ENCODE peak calls at places on chromosomes 12 and 14, in seven cellular contexts. V is PC-9, Q is HCT116, W is fibroblast of lung, N is body of pancreas, K is BE2C, L is stomach. Y is an unnamed sample. For H3K27me3 and H3K4me1, the result is how much of the 10 kb centered on the place peaks cover.

GRCh38 chr14:78758333-78758732 is 588.2 kb downstream of the NRXN3 start:
- DNase-seq in V (no peak), Q (peak), W (peak), N (no peak), K (peak), L (no peak), Y (no peak)

GRCh38 chr12:6234214-6234613 is 34.0 kb downstream of the CD9 start:
- DNase-seq in V (no peak), Q (no peak), W (no peak), N (no peak), K (no peak), L (no peak), Y (no peak)

GRCh38 chr12:5184159-5184558 is 140.5 kb downstream of the KCNA5 start:
- DNase-seq in V (no peak), Q (no peak), W (no peak), N (no peak), K (no peak), L (no peak), Y (no peak)

GRCh38 chr12:68824597-68825250 is 16.7 kb downstream of the MDM2 start:
- DNase-seq in V (no peak), Q (no peak), W (no peak), N (no peak), K (no peak), L (no peak), Y (no peak)

GRCh38 chr14:80981156-80981555 is 25.7 kb downstream of the TSHR start:
- DNase-seq in V (no peak), Q (no peak), W (no peak), N (no peak), K (no peak), L (no peak), Y (no peak)

GRCh38 chr12:96015672-96016071 is 19.5 kb upstream of the HAL start:
- DNase-seq in V (no peak), Q (no peak), W (peak), N (no peak), K (peak), L (peak), Y (peak)

GRCh38 chr12:46154221-46154975 is 114.4 kb downstream of the SLC38A1 start:
- DNase-seq in V (peak), Q (peak), W (peak), N (no peak), K (peak), L (no peak), Y (no peak)

GRCh38 chr12:46933947-46934346 is 108.2 kb upstream of the SLC38A4 start:
- DNase-seq in V (peak), Q (no peak), W (peak), N (no peak), K (no peak), L (no peak), Y (no peak)

GRCh38 chr12:39341179-39341578 is 101.7 kb downstream of the KIF21A start:
- DNase-seq in V (no peak), Q (no peak), W (peak), N (no peak), K (no peak), L (no peak), Y (no peak)

GRCh38 chr12:63668028-63668799 is at the start of gene DPY19L2:
- DNase-seq in V (peak), Q (no peak), W (peak), N (peak), K (peak), L (peak), Y (no peak)

GRCh38 chr12:88036368-88036965 is 7.3 kb upstream of the C12orf50 start:
- DNase-seq in V (peak), Q (no peak), W (peak), N (peak), K (no peak), L (no peak), Y (no peak)

GRCh38 chr12:107436376-107436775 is 249.2 kb upstream of the PWP1 start:
- DNase-seq in V (peak), Q (no peak), W (peak), N (no peak), K (no peak), L (no peak), Y (no peak)

GRCh38 chr14:65419593-65420252 is 7.2 kb downstream of the FUT8 start:
- DNase-seq in V (no peak), Q (no peak), W (no peak), N (no peak), K (no peak), L (no peak), Y (no peak)

GRCh38 chr12:70178038-70178437 is 65.2 kb upstream of the CNOT2 start:
- DNase-seq in V (no peak), Q (no peak), W (no peak), N (no peak), K (no peak), L (no peak), Y (no peak)

GRCh38 chr14:101563654-101564443 is 2.6 kb downstream of the DIO3 start:
- DNase-seq in V (no peak), Q (no peak), W (no peak), N (no peak), K (no peak), L (no peak), Y (no peak)

GRCh38 chr12:6110006-6110405 is 14.5 kb downstream of the VWF start:
- DNase-seq in V (peak), Q (no peak), W (peak), N (no peak), K (no peak), L (no peak), Y (no peak)

GRCh38 chr12:55727643-55728184 is 1.1 kb downstream of the CD63 start:
- DNase-seq in V (peak), Q (no peak), W (peak), N (peak), K (peak), L (peak), Y (no peak)

GRCh38 chr14:74324945-74325361 is 22.2 kb upstream of the ABCD4 start:
- DNase-seq in V (peak), Q (no peak), W (no peak), N (no peak), K (no peak), L (no peak), Y (no peak)

GRCh38 chr12:58775396-58775795 is 144.9 kb downstream of the LRIG3 start:
- DNase-seq in V (no peak), Q (no peak), W (no peak), N (no peak), K (no peak), L (no peak), Y (no peak)

GRCh38 chr12:39722511-39722910 is 102.9 kb upstream of the ABCD2 start:
- DNase-seq in V (no peak), Q (no peak), W (no peak), N (no peak), K (no peak), L (no peak), Y (no peak)

GRCh38 chr12:95397566-95397965 is 76.4 kb upstream of the METAP2 start:
- DNase-seq in V (no peak), Q (no peak), W (no peak), N (no peak), K (no peak), L (no peak), Y (no peak)

GRCh38 chr12:111327474-111327873 is 41.4 kb downstream of the PHETA1 start:
- DNase-seq in V (no peak), Q (no peak), W (no peak), N (no peak), K (no peak), L (no peak), Y (peak)
- TF ChIP-seq CTCF in V (no peak), Q (peak), W (no peak), N (no peak), K (no peak), L (no peak), Y (peak)

DNA sequence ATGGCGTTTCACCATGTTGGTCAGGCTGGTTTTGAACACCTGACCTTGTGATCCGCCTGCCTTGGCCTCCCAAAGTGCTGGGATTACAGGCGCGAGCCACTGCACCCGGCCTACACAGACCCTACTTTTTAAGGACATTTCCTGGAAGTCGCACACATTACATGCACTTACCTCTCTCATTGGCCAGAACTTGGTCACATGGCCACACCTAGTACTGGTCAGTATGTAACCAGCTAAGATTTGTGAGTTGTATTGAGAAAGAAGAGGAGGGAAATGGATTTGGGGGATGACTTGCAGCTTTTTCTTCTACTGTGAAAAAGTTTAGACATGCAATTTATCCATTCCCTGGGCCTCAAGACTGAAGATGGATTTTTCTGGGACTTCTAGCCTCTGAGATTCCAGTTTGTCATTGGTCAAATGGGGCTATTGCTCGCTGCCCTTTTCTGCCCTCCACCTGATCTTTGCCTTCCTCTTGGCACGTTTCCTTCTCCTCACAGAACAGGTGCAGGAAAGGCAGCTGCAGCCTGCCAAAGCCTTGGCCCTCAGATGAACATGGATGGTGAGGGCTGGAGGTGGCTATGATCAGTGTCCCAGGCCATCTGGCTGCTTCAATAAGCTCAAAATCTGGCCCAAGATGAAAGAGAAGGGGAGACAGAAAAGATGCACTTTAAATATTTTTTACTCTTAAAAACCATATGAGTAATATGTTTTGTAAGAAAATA is 7.1 kb upstream of the ZDHHC22 start:
- DNase-seq in V (no peak), Q (no peak), W (no peak), N (no peak), K (no peak), L (no peak), Y (no peak)
- H3K27me3 ChIP-seq in V (half or more), Q (under half), W (under half), N (under half), K (under half), L (half or more), Y (under half)

GRCh38 chr12:120367252-120367923 is 1.6 kb downstream of the MSI1 start:
- DNase-seq in V (no peak), Q (no peak), W (peak), N (peak), K (peak), L (no peak), Y (no peak)

GRCh38 chr12:120368789-120369475 is at the start of gene MSI1:
- DNase-seq in V (peak), Q (no peak), W (no peak), N (peak), K (no peak), L (no peak), Y (no peak)

GRCh38 chr12:120366884-120367251 is 2.1 kb downstream of the MSI1 start:
- DNase-seq in V (no peak), Q (no peak), W (no peak), N (no peak), K (no peak), L (no peak), Y (no peak)

GRCh38 chr12:120369476-120370342 is 745 bp upstream of the MSI1 start:
- DNase-seq in V (no peak), Q (no peak), W (no peak), N (no peak), K (no peak), L (no peak), Y (no peak)

GRCh38 chr12:120367924-120368788 is 808 bp downstream of the MSI1 start:
- DNase-seq in V (no peak), Q (no peak), W (peak), N (peak), K (no peak), L (no peak), Y (no peak)
- H3K4me1 ChIP-seq in V (under half), Q (under half), W (under half), N (under half), K (under half), L (half or more), Y (under half)

GRCh38 chr12:14934511-14934910 is 3.8 kb downstream of the ERP27 start:
- DNase-seq in V (no peak), Q (no peak), W (no peak), N (no peak), K (no peak), L (no peak), Y (no peak)

GRCh38 chr12:14937689-14938088 is 648 bp downstream of the ERP27 start:
- DNase-seq in V (no peak), Q (peak), W (no peak), N (peak), K (no peak), L (no peak), Y (no peak)

GRCh38 chr12:14935031-14935430 is 3.3 kb downstream of the ERP27 start:
- DNase-seq in V (peak), Q (no peak), W (no peak), N (peak), K (no peak), L (no peak), Y (peak)

GRCh38 chr12:14937014-14937413 is 1.3 kb downstream of the ERP27 start:
- DNase-seq in V (no peak), Q (no peak), W (no peak), N (no peak), K (no peak), L (no peak), Y (no peak)

DNA sequence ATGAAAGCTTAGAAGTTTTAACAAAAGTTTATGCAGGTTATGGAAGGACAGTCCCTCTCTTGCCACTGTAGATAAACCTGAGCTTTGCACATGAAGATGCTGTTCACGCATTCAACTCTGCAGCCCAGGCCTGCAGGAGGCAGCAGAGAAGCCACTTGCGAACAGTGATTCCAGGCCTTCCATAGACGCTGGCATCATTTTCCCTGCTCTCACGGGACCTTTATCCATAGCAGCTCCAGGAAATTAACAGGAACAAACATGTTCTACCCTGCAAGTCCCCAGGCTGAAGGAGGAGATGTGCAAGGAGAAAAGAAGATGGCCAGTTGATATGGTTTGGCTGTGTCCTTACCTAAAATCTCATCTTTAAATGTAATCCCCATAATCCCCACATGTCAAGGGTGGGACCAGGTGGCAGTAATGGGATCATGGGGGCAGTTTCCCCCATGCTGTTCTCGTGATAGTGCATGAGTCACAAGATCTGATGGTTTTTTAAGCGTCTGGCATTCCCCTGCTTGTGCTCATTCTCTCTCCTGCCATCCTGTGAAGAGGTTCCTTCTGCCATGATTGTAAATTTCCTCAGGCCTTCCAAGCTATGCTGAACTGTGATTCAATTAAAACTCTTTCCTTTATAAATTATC is 2.0 kb downstream of the ERP27 start:
- DNase-seq in V (no peak), Q (no peak), W (no peak), N (peak), K (peak), L (no peak), Y (no peak)
- TF ChIP-seq CTCF in V (no peak), Q (peak), W (peak), N (peak), K (peak), L (no peak), Y (peak)

GRCh38 chr14:105167303-105168092 is 1.1 kb downstream of the JAG2 start:
- DNase-seq in V (no peak), Q (no peak), W (no peak), N (no peak), K (no peak), L (peak), Y (no peak)
- H3K27me3 ChIP-seq in V (under half), Q (under half), W (under half), N (under half), K (under half), L (half or more), Y (under half)

GRCh38 chr12:53532026-53532425 is 24.7 kb upstream of the NPFF start:
- DNase-seq in V (no peak), Q (no peak), W (no peak), N (no peak), K (no peak), L (no peak), Y (no peak)

GRCh38 chr12:53533476-53533875 is 26.2 kb upstream of the NPFF start:
- DNase-seq in V (no peak), Q (no peak), W (no peak), N (no peak), K (no peak), L (no peak), Y (no peak)

GRCh38 chr12:53532524-53533445 is 25.5 kb upstream of the NPFF start:
- DNase-seq in V (no peak), Q (no peak), W (no peak), N (no peak), K (no peak), L (no peak), Y (no peak)

GRCh38 chr12:53530920-53531319 is 23.6 kb upstream of the NPFF start:
- DNase-seq in V (peak), Q (peak), W (peak), N (no peak), K (no peak), L (no peak), Y (no peak)

GRCh38 chr12:53530056-53530455 is 22.8 kb upstream of the NPFF start:
- DNase-seq in V (no peak), Q (no peak), W (no peak), N (no peak), K (no peak), L (no peak), Y (no peak)
- H3K4me1 ChIP-seq in V (under half), Q (under half), W (under half), N (under half), K (under half), L (under half), Y (under half)